ENCODE peak calls at places on chromosomes 4 and X, in eight cellular contexts. A is RWPE2, U is HCT116, Z is kidney, V is body of pancreas, J is thyroid gland, E is mammary epithelial cell, Y is tibial artery. X is an unnamed sample. For H3K4me1, the result is how much of the 10 kb centered on the place peaks cover.

GRCh38 chrX:129529685-129530281 is 6.5 kb upstream of the SMARCA1 start:
- DNase-seq in A (no peak), U (no peak), Z (no peak), V (no peak), J (peak), E (peak), Y (no peak), X (no peak)

GRCh38 chrX:130665214-130665613 is 237.8 kb downstream of the ENOX2 start:
- DNase-seq in A (no peak), U (no peak), Z (no peak), V (no peak), J (no peak), E (no peak), Y (no peak), X (no peak)

GRCh38 chr4:55186123-55186522 is 60.7 kb upstream of the KDR start:
- DNase-seq in A (no peak), U (no peak), Z (no peak), V (no peak), J (no peak), E (no peak), Y (no peak), X (no peak)

GRCh38 chr4:1030559-1030958 is 19.1 kb downstream of the FGFRL1 start:
- DNase-seq in A (no peak), U (no peak), Z (no peak), V (no peak), J (no peak), E (no peak), Y (no peak), X (no peak)

GRCh38 chrX:139429913-139430312 is 100.6 kb upstream of the F9 start:
- DNase-seq in A (no peak), U (no peak), Z (no peak), V (no peak), J (peak), E (peak), Y (no peak), X (no peak)

GRCh38 chrX:6371353-6371752 is 142.7 kb upstream of the NLGN4X start:
- DNase-seq in A (no peak), U (no peak), Z (no peak), V (no peak), J (no peak), E (no peak), Y (no peak), X (no peak)

GRCh38 chr4:104099141-104099540 is 379.4 kb upstream of the TACR3 start:
- DNase-seq in A (no peak), U (no peak), Z (no peak), V (no peak), J (no peak), E (no peak), Y (no peak), X (no peak)

GRCh38 chrX:2898861-2899512 is 30.2 kb downstream of the ARSD start:
- DNase-seq in A (no peak), U (no peak), Z (no peak), V (peak), J (no peak), E (peak), Y (no peak), X (peak)

GRCh38 chr4:40289366-40290188 is 45.6 kb upstream of the CHRNA9 start:
- DNase-seq in A (no peak), U (no peak), Z (no peak), V (no peak), J (no peak), E (no peak), Y (no peak), X (peak)

GRCh38 chrX:68504237-68504636 is 5.4 kb downstream of the YIPF6 start:
- DNase-seq in A (no peak), U (no peak), Z (no peak), V (no peak), J (no peak), E (peak), Y (no peak), X (no peak)

GRCh38 chr4:166501941-166502382 is 628.9 kb downstream of the TLL1 start:
- DNase-seq in A (no peak), U (peak), Z (no peak), V (peak), J (no peak), E (no peak), Y (no peak), X (no peak)

GRCh38 chr4:177182156-177182555 is 127.5 kb upstream of the NEIL3 start:
- DNase-seq in A (no peak), U (no peak), Z (no peak), V (no peak), J (no peak), E (no peak), Y (no peak), X (no peak)

GRCh38 chrX:133151320-133151719 is 54.4 kb upstream of the USP26 start:
- DNase-seq in A (no peak), U (no peak), Z (no peak), V (peak), J (no peak), E (peak), Y (no peak), X (no peak)

GRCh38 chr4:7151668-7152227 is 40.6 kb upstream of the SORCS2 start:
- DNase-seq in A (no peak), U (no peak), Z (no peak), V (peak), J (no peak), E (no peak), Y (no peak), X (no peak)

GRCh38 chr4:177419416-177419815 is 22.8 kb downstream of the AGA start:
- DNase-seq in A (no peak), U (no peak), Z (no peak), V (no peak), J (no peak), E (no peak), Y (no peak), X (no peak)

GRCh38 chr4:189615217-189615663 is 325.4 kb upstream of the FRG1 start:
- DNase-seq in A (no peak), U (no peak), Z (no peak), V (no peak), J (no peak), E (no peak), Y (no peak), X (no peak)

GRCh38 chr4:26058537-26058936 is 144.5 kb downstream of the SMIM20 start:
- DNase-seq in A (no peak), U (no peak), Z (no peak), V (peak), J (peak), E (peak), Y (no peak), X (no peak)

GRCh38 chr4:40978548-40978947 is 228.8 kb downstream of the NSUN7 start:
- DNase-seq in A (no peak), U (no peak), Z (no peak), V (no peak), J (no peak), E (no peak), Y (no peak), X (no peak)

GRCh38 chr4:8744083-8744805 is 127.4 kb downstream of the HMX1 start:
- DNase-seq in A (no peak), U (no peak), Z (peak), V (no peak), J (no peak), E (no peak), Y (no peak), X (no peak)

GRCh38 chr4:24408640-24409039 is 175.7 kb downstream of the DHX15 start:
- DNase-seq in A (no peak), U (no peak), Z (no peak), V (no peak), J (no peak), E (no peak), Y (no peak), X (no peak)

GRCh38 chr4:54660591-54660990 is 2.8 kb downstream of the KIT start:
- DNase-seq in A (no peak), U (no peak), Z (no peak), V (no peak), J (no peak), E (no peak), Y (no peak), X (no peak)

GRCh38 chrX:106954041-106954440 is 33.8 kb downstream of the CLDN2 start:
- DNase-seq in A (no peak), U (no peak), Z (no peak), V (no peak), J (no peak), E (no peak), Y (no peak), X (no peak)

GRCh38 chr4:113436360-113436759 is 325.2 kb downstream of the CAMK2D start:
- DNase-seq in A (no peak), U (no peak), Z (no peak), V (peak), J (no peak), E (peak), Y (no peak), X (no peak)

GRCh38 chr4:38132140-38132673 is 172.0 kb downstream of the PTTG2 start:
- DNase-seq in A (no peak), U (no peak), Z (no peak), V (peak), J (no peak), E (peak), Y (peak), X (peak)

GRCh38 chrX:40008841-40009461 is 88.8 kb downstream of the BCOR start:
- DNase-seq in A (no peak), U (no peak), Z (peak), V (peak), J (peak), E (no peak), Y (no peak), X (no peak)

GRCh38 chr4:184471872-184472539 is 2.3 kb downstream of the IRF2 start:
- DNase-seq in A (no peak), U (no peak), Z (no peak), V (no peak), J (peak), E (no peak), Y (no peak), X (peak)

GRCh38 chr4:165433529-165433928 is 54.7 kb downstream of the CPE start:
- DNase-seq in A (no peak), U (no peak), Z (no peak), V (no peak), J (no peak), E (no peak), Y (no peak), X (no peak)

GRCh38 chr4:17024430-17024829 is 126.0 kb upstream of the LDB2 start:
- DNase-seq in A (no peak), U (no peak), Z (no peak), V (no peak), J (no peak), E (no peak), Y (no peak), X (no peak)

GRCh38 chr4:185796176-185796575 is 15.8 kb downstream of the SORBS2 start:
- DNase-seq in A (no peak), U (no peak), Z (no peak), V (no peak), J (no peak), E (no peak), Y (no peak), X (no peak)

GRCh38 chrX:21479695-21480280 is 105.6 kb downstream of the CNKSR2 start:
- DNase-seq in A (no peak), U (no peak), Z (no peak), V (peak), J (no peak), E (peak), Y (no peak), X (peak)

GRCh38 chrX:77572322-77572721 is 125.1 kb downstream of the FGF16 start:
- DNase-seq in A (no peak), U (no peak), Z (no peak), V (no peak), J (no peak), E (peak), Y (no peak), X (no peak)

GRCh38 chr4:158282252-158282651 is 72.0 kb downstream of the TMEM144 start:
- DNase-seq in A (no peak), U (peak), Z (no peak), V (no peak), J (no peak), E (peak), Y (no peak), X (no peak)

DNA sequence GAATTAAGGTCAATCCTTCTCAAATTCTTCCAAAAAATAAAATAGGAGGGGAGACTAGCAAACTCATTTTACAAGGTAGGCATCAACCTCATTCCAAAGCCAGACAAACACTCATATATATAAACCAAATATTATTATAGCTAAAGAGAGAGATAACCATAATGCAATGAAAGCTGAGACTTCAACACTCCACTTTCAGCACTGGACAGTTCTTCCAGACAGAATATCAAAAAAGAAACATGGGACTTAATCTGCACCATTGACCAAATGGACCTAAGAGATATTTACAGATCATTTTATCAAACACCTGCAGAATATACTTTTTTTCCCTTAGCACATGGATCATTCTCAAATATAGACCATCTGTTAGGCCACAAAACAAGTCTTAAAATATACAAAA is 15.5 kb upstream of the EDA2R start:
- DNase-seq in A (no peak), U (no peak), Z (no peak), V (no peak), J (no peak), E (no peak), Y (no peak), X (no peak)
- H3K27ac ChIP-seq in A (no peak), U (no peak), Z (no peak), V (no peak), J (no peak), E (no peak), Y (no peak), X (no peak)

DNA sequence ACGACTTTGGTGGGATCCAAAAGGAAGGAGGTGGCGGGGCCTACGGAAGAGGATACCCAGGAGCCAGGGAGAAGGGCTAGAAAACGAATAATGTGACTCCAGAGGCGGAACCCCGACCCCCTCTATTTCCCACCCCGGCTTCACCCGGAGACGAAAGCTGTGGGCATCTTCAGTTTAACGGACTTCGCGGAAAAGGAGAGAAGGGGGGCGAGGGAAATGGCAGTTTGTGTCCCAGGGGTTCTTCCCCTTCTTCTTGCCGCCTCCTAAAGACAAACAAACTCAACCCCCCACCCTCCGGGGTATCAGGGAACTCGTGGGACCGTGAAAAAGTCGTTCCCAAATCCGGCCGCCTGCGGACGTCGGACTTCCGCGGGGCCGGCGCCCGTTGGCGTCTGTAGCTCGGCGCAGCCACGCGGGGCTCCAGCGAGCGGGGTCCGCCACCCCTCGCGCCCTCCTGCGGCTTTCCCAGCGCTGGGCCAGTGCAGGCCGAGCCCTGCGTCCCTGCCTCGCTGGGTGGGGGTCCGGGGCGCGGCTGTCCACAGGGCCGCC is 3.6 kb upstream of the LEF1 start:
- DNase-seq in A (no peak), U (no peak), Z (no peak), V (no peak), J (no peak), E (no peak), Y (no peak), X (no peak)
- H3K4me3 ChIP-seq in A (peak), U (no peak), Z (peak), V (no peak), J (peak), E (no peak), Y (peak), X (peak)

DNA sequence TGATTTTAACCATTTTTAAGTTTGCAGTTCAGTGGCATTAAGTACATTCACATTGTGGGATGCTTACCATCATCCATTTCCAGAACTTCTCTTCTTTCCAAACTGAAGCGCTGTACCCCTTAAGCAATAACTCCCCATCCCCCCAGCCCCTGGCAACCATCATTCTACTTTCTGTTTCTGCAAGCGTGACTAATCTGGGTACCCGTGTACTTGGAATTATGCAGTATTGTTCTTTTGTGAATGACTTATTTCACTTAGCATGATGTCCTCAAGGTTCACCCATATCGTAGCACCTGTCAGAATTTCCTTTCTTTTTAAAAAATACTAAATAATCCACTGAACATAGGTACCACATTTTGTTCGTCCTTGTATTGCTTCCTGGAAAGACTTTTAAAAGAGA is 32.9 kb downstream of the USP9X start:
- DNase-seq in A (no peak), U (no peak), Z (no peak), V (no peak), J (no peak), E (no peak), Y (no peak), X (no peak)
- H3K4me1 ChIP-seq in A (under half), U (under half), Z (under half), V (under half), J (under half), E (under half), Y (under half), X (under half)

DNA sequence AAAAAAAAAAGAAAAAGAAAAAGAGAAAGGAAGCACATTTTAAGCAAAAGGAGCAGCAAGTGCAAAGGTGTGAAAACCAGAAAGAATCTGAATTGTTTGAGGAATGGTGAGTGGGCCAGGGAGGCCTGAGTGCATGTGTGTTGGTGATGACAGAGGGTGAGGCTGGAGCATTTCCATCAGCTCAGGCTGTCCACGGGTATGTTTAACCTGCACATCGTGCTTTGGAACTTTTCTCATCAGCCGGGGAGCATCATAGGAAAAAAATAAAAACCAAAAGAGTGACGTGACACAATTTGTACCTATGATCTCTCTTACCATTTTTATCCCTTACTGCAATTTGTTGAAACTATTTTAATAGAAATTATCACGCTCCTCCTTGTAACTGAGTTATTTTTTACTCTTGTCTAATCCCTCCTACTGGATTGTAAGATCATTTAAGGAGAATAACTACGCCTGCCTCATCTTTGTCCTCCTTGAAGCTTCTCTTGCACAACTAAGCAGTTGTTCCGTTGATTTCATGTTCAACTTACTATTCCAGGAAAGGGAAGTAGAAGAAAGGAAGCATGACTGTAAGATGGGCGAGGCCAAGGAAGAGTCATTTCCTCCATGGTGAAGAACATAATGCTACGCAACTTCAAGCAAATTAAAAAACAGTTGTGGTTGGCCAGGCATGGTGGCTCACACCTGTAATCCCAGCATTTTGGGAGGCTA is 7.0 kb downstream of the PALLD start:
- DNase-seq in A (no peak), U (no peak), Z (no peak), V (peak), J (no peak), E (no peak), Y (no peak), X (no peak)
- H3K27ac ChIP-seq in A (no peak), U (peak), Z (no peak), V (peak), J (no peak), E (no peak), Y (no peak), X (no peak)

DNA sequence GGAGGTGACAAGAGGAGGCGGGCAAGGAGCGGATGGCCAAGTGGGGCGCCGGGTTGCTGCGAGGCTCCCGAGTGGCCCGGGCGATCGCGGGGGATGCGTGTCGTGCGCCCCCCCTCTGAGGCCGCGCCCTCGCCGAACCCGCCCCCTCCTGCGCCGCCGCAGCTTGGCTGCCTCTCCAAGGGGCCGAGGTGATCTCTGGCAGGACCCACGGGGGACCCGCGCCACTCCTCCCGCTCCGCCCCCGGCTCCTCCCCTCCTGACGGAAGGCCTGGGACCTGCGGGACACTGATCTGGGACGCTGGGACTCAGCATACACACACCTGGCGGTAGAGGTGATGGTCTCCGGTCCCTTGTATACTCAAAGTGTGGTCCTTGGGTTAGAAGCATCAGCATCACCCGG is 21.9 kb upstream of the FAM47C start:
- DNase-seq in A (no peak), U (no peak), Z (no peak), V (no peak), J (no peak), E (no peak), Y (no peak), X (no peak)
- H3K4me3 ChIP-seq in A (peak), U (no peak), Z (no peak), V (no peak), J (no peak), E (no peak), Y (peak), X (no peak)